ENCODE peak calls at places on chromosomes 16 and 17, in four cellular contexts. N, G, Y and V are unnamed samples.

GRCh38 chr17:48642059-48642842 is 16.1 kb upstream of the HOXB9 start:
- DNase-seq in Y (no peak), G (peak), N (no peak), V (no peak)

GRCh38 chr16:82638095-82638798 is 11.5 kb downstream of the CDH13 start:
- DNase-seq in G (no peak), N (no peak), Y (no peak), V (no peak)

GRCh38 chr17:39928868-39929651 is 1.5 kb downstream of the LRRC3C start:
- DNase-seq in G (peak), Y (no peak), N (no peak), V (no peak)

GRCh38 chr17:31274252-31274651 is 22.8 kb downstream of the OMG start:
- DNase-seq in G (peak), Y (no peak), N (no peak), V (peak)

GRCh38 chr17:19538095-19539039 is 4.7 kb downstream of the SLC47A1 start:
- DNase-seq in Y (no peak), N (no peak), G (no peak), V (peak)

GRCh38 chr16:81494434-81494806 is 49.8 kb downstream of the CMIP start:
- DNase-seq in Y (no peak), G (no peak), N (no peak), V (no peak)

GRCh38 chr16:22938647-22939046 is 124.7 kb downstream of the HS3ST2 start:
- DNase-seq in G (no peak), N (no peak), Y (no peak), V (no peak)

GRCh38 chr17:79837888-79838540 is 1.2 kb downstream of the CBX4 start:
- DNase-seq in Y (no peak), G (no peak), N (no peak), V (no peak)

GRCh38 chr16:11556945-11557720 is 29.6 kb downstream of the LITAF start:
- DNase-seq in N (no peak), Y (no peak), G (no peak), V (no peak)

GRCh38 chr16:24010440-24011089 is 174.8 kb downstream of the PRKCB start:
- DNase-seq in Y (peak), N (peak), G (peak), V (peak)

GRCh38 chr16:370980-371728 is 816 bp upstream of the MRPL28 start:
- DNase-seq in N (no peak), G (no peak), Y (no peak), V (no peak)

GRCh38 chr17:57422574-57423164 is 166.3 kb downstream of the MSI2 start:
- DNase-seq in N (no peak), Y (no peak), G (peak), V (no peak)

GRCh38 chr16:66474750-66475199 is 47.7 kb downstream of the BEAN1 start:
- DNase-seq in N (no peak), G (no peak), Y (no peak), V (no peak)

GRCh38 chr16:69831212-69832123 is 69.3 kb downstream of the WWP2 start:
- DNase-seq in G (peak), N (no peak), Y (no peak), V (peak)

GRCh38 chr17:39530513-39530912 is 69.2 kb downstream of the CDK12 start:
- DNase-seq in G (no peak), N (no peak), Y (no peak), V (no peak)

GRCh38 chr16:29862383-29862883 is 593 bp downstream of the CDIPT start:
- DNase-seq in G (peak), Y (peak), N (no peak), V (no peak)

GRCh38 chr17:62678214-62678919 is 50.9 kb downstream of the MRC2 start:
- DNase-seq in Y (no peak), G (no peak), N (no peak), V (no peak)

GRCh38 chr16:53154513-53154912 is 99.7 kb downstream of the CHD9 start:
- DNase-seq in G (no peak), N (no peak), Y (no peak), V (no peak)

GRCh38 chr16:84730406-84731106 is 30.8 kb downstream of the USP10 start:
- DNase-seq in Y (peak), G (peak), N (no peak), V (peak)

GRCh38 chr17:70636517-70637133 is 467.3 kb downstream of the KCNJ2 start:
- DNase-seq in Y (peak), N (no peak), G (peak), V (peak)

GRCh38 chr17:80112471-80113032 is 11.2 kb downstream of the GAA start:
- DNase-seq in N (no peak), Y (peak), G (no peak), V (no peak)

GRCh38 chr16:86680137-86680536 is 101.8 kb downstream of the FOXL1 start:
- DNase-seq in G (no peak), N (no peak), Y (no peak), V (no peak)

GRCh38 chr17:36674278-36674650 is 72.9 kb downstream of the MRM1 start:
- DNase-seq in N (no peak), Y (no peak), G (no peak), V (no peak)

GRCh38 chr16:12330977-12331376 is 354.4 kb downstream of the SNX29 start:
- DNase-seq in N (no peak), Y (no peak), G (no peak), V (no peak)

GRCh38 chr16:65148804-65149203 is 26.9 kb upstream of the CDH11 start:
- DNase-seq in Y (no peak), N (no peak), G (no peak), V (no peak)

GRCh38 chr17:15651001-15651582 is 31.6 kb upstream of the FBXW10B start:
- DNase-seq in N (no peak), G (peak), Y (no peak), V (no peak)

GRCh38 chr17:83195330-83196087 is 116.1 kb downstream of the METRNL start:
- DNase-seq in N (no peak), G (no peak), Y (peak), V (no peak)

GRCh38 chr16:72935896-72936295 is 112.0 kb downstream of the ZFHX3 start:
- DNase-seq in G (no peak), N (no peak), Y (no peak), V (no peak)

GRCh38 chr17:36935681-36936454 is 1.4 kb upstream of the LHX1 start:
- DNase-seq in N (no peak), G (peak), Y (peak), V (no peak)

GRCh38 chr16:47920709-47921108 is 235.1 kb downstream of the ABCC12 start:
- DNase-seq in Y (no peak), N (no peak), G (peak), V (no peak)

GRCh38 chr16:746637-747036 is 5.8 kb upstream of the CIAO3 start:
- DNase-seq in N (no peak), Y (no peak), G (no peak), V (no peak)

GRCh38 chr16:64545769-64546168 is 576.1 kb downstream of the CDH11 start:
- DNase-seq in N (no peak), G (no peak), Y (no peak), V (no peak)

GRCh38 chr17:66043419-66043818 is 148.5 kb downstream of the CEP112 start:
- DNase-seq in Y (no peak), G (no peak), N (no peak), V (no peak)

GRCh38 chr17:37067555-37068111 is 118.9 kb downstream of the AATF start:
- DNase-seq in N (no peak), G (peak), Y (peak), V (peak)

GRCh38 chr17:3039748-3040147 is 23.7 kb downstream of the OR1D5 start:
- DNase-seq in Y (no peak), N (no peak), G (no peak), V (no peak)

GRCh38 chr16:89018605-89019158 is 41.7 kb upstream of the CBFA2T3 start:
- DNase-seq in N (no peak), G (no peak), Y (no peak), V (no peak)

GRCh38 chr17:76671123-76671911 is 27.8 kb upstream of the ST6GALNAC1 start:
- DNase-seq in G (peak), N (peak), Y (peak), V (peak)

GRCh38 chr17:76670708-76671122 is 27.2 kb upstream of the ST6GALNAC1 start:
- DNase-seq in G (no peak), N (no peak), Y (no peak), V (no peak)

GRCh38 chr17:76672270-76672851 is 28.8 kb upstream of the ST6GALNAC1 start:
- DNase-seq in N (no peak), Y (no peak), G (no peak), V (peak)

GRCh38 chr17:76671912-76672262 is 28.3 kb upstream of the ST6GALNAC1 start:
- DNase-seq in N (no peak), G (no peak), Y (no peak), V (no peak)

DNA sequence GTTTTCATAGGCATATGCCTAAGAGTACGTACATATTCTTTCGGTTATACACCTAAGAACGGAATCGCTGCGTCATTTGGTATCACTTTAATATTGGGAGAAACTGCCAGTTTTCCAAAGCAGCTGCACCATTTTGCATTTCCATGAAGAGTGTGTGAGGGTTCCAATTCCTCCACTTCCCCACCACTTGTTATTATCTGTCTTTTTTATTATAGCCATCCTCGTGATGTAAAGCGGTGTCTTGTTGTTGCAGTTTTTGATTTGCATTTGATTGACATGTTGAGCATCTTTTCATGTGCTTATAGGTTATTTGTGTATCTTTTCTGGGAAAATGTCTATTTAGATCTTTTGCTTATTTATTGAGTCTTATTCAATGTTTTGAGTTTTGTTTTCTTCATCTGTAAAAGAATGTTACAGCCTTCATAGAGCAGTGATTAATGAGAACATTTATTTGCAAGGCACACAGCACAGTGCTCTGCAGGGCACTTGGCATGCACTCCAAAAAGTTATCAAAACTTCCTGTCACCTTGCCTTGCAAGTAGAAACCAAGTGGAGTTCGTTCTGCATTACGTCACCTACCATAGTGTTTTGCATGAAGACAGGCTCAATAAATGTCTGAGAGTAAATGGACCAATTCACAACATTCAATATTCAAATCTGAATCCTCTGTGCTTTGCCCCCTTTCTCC is 26.6 kb upstream of the ST6GALNAC1 start:
- DNase-seq in G (no peak), Y (no peak), N (no peak), V (no peak)
- TF ChIP-seq PHF8 in G (no peak), Y (no peak), N (no peak), V (no peak)

GRCh38 chr17:7391307-7391706 is 3.0 kb downstream of the PLSCR3 start:
- DNase-seq in Y (no peak), N (no peak), G (no peak), V (no peak)

GRCh38 chr17:7396147-7396546 is 1.8 kb upstream of the PLSCR3 start:
- DNase-seq in G (no peak), N (no peak), Y (no peak), V (no peak)

GRCh38 chr17:7393613-7394451 is 493 bp downstream of the PLSCR3 start:
- DNase-seq in N (no peak), G (no peak), Y (no peak), V (no peak)

GRCh38 chr17:7392696-7393612 is 1.4 kb downstream of the PLSCR3 start:
- DNase-seq in Y (no peak), G (no peak), N (no peak), V (no peak)

GRCh38 chr17:7394452-7395191 is at the start of gene PLSCR3:
- DNase-seq in Y (peak), N (no peak), G (peak), V (peak)
- TF ChIP-seq PHF8 in Y (peak), N (peak), G (peak), V (peak)

GRCh38 chr17:13332207-13332606 is 269.5 kb downstream of the HS3ST3A1 start:
- DNase-seq in N (no peak), G (no peak), Y (no peak), V (no peak)

GRCh38 chr17:13333661-13334060 is 268.1 kb downstream of the HS3ST3A1 start:
- DNase-seq in Y (no peak), G (no peak), N (no peak), V (no peak)

GRCh38 chr17:13334374-13334773 is 267.4 kb downstream of the HS3ST3A1 start:
- DNase-seq in N (no peak), G (no peak), Y (no peak), V (no peak)

GRCh38 chr17:13323990-13324389 is 277.7 kb downstream of the HS3ST3A1 start:
- DNase-seq in Y (no peak), N (no peak), G (no peak), V (peak)

DNA sequence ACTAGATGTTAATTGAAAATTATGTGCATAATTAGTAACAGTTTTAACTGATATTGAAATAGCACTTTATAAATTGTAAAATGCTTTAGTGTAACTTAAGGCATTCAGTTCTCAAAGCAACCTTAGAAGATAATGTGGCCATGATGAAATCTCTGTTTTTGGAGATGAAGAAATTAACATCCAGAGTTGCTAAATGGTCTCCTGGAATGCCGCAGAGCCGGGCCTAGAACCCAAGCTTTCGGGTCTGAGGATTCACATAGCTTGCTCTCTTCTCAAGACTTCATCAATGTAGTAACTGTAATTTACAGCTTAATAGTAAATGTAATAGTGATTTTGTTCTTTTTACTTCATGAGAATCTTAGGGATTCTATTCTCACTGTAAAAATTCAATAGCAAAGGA is 272.3 kb downstream of the HS3ST3A1 start:
- DNase-seq in Y (no peak), G (no peak), N (no peak), V (no peak)
- TF ChIP-seq PHF8 in Y (no peak), G (no peak), N (no peak), V (no peak)

GRCh38 chr17:52419256-52419655 is 260.7 kb upstream of the CA10 start:
- DNase-seq in Y (no peak), N (no peak), G (peak), V (peak)
- TF ChIP-seq PHF8 in Y (no peak), N (no peak), G (no peak), V (no peak)